ENCODE peak calls at places on chromosomes 4 and X, in eight cellular contexts. V is GM23338, C is astrocyte, L is PC-3, Y is HCT116, J is GM23248, T is fibroblast of lung, E is MM.1S. B is an unnamed sample.
A peak's percentile ranks its signal among the peaks of the same experiment; 100 is the strongest.

GRCh38 chr4:33831667-33832066 is 2412.6 kb downstream of the ARAP2 start:
- DNase-seq in J (peak; percentile 67), T (no peak), E (no peak), V (no peak), Y (no peak), L (peak; percentile 6), C (peak; percentile 71), B (no peak)

GRCh38 chrX:142428916-142429315 is 223.8 kb upstream of the MAGEC2 start:
- DNase-seq in L (peak; percentile 62), V (no peak), C (no peak), T (no peak), E (no peak), J (no peak), Y (no peak), B (no peak)

GRCh38 chrX:151153086-151153485 is 23.3 kb upstream of the GPR50 start:
- DNase-seq in T (peak; percentile 13), J (peak; percentile 71), L (peak; percentile 74), C (peak; percentile 20), E (no peak), V (peak; percentile 83), Y (no peak), B (peak; percentile 77)

GRCh38 chrX:132592880-132593279 is 104.0 kb upstream of the MBNL3 start:
- DNase-seq in E (peak; percentile 17), L (no peak), J (peak; percentile 37), V (peak; percentile 49), C (no peak), T (peak; percentile 40), Y (no peak), B (peak; percentile 49)

GRCh38 chrX:40719218-40719617 is 16.1 kb downstream of the MED14 start:
- DNase-seq in L (peak; percentile 90), V (no peak), T (peak; percentile 78), Y (no peak), C (peak; percentile 70), E (no peak), J (peak; percentile 39), B (no peak)

GRCh38 chr4:89836031-89836777 is 757 bp downstream of the SNCA start:
- DNase-seq in Y (no peak), C (no peak), E (no peak), V (peak; percentile 61), T (no peak), L (no peak), J (peak; percentile 3), B (peak; percentile 31)

GRCh38 chr4:30721353-30722091 is 1.4 kb downstream of the PCDH7 start:
- DNase-seq in Y (no peak), J (peak; percentile 37), E (no peak), L (peak; percentile 14), C (peak; percentile 51), V (peak; percentile 52), T (peak; percentile 57), B (peak; percentile 83)

GRCh38 chr4:145557720-145558119 is 61.5 kb upstream of the MMAA start:
- DNase-seq in C (peak; percentile 40), Y (peak; percentile 42), J (peak; percentile 82), V (peak; percentile 87), E (peak; percentile 77), L (peak; percentile 86), T (peak; percentile 82), B (peak; percentile 76)

GRCh38 chr4:24910504-24910903 is 2.3 kb downstream of the CCDC149 start:
- DNase-seq in T (peak; percentile 20), E (no peak), V (no peak), J (peak; percentile 87), Y (no peak), C (peak; percentile 87), L (no peak), B (no peak)

GRCh38 chr4:144667500-144667899 is 21.5 kb downstream of the HHIP start:
- DNase-seq in E (no peak), C (peak; percentile 54), J (no peak), T (no peak), L (no peak), V (no peak), Y (no peak), B (no peak)

GRCh38 chr4:5719329-5720055 is 8.5 kb downstream of the EVC start:
- DNase-seq in C (no peak), T (no peak), V (peak; percentile 23), E (no peak), Y (no peak), L (no peak), J (no peak), B (no peak)

GRCh38 chr4:38137080-38137479 is 176.9 kb downstream of the PTTG2 start:
- DNase-seq in L (no peak), Y (no peak), J (no peak), E (no peak), V (no peak), T (no peak), C (no peak), B (no peak)

GRCh38 chrX:44344194-44344593 is 722 bp upstream of the EFHC2 start:
- DNase-seq in V (peak; percentile 43), L (no peak), T (no peak), E (peak; percentile 71), C (no peak), Y (no peak), J (no peak), B (no peak)

GRCh38 chr4:122170775-122171174 is 18.6 kb downstream of the BLTP1 start:
- DNase-seq in J (no peak), Y (no peak), E (no peak), C (no peak), V (no peak), T (no peak), L (no peak), B (no peak)

GRCh38 chrX:117610806-117611205 is 505.8 kb downstream of the KLHL13 start:
- DNase-seq in J (no peak), Y (no peak), E (no peak), C (no peak), T (no peak), L (no peak), V (no peak), B (no peak)

GRCh38 chr4:136796953-136797352 is 735.3 kb downstream of the PCDH18 start:
- DNase-seq in Y (no peak), L (no peak), C (no peak), J (no peak), T (no peak), E (no peak), V (peak; percentile 45), B (no peak)

GRCh38 chr4:78720994-78721677 is 55.0 kb upstream of the BMP2K start:
- DNase-seq in C (no peak), L (no peak), J (no peak), Y (no peak), T (no peak), V (no peak), E (peak; percentile 81), B (no peak)

GRCh38 chrX:68684291-68684918 is 36.9 kb downstream of the STARD8 start:
- DNase-seq in E (no peak), T (no peak), J (no peak), V (no peak), L (no peak), Y (no peak), C (no peak), B (no peak)

GRCh38 chr4:65670331-65671031 is at the start of gene EPHA5:
- DNase-seq in T (peak; percentile 36), E (peak; percentile 25), C (peak; percentile 97), Y (no peak), V (peak; percentile 91), L (peak; percentile 78), J (peak; percentile 68), B (peak; percentile 89)

GRCh38 chr4:65668201-65669007 is 1.9 kb downstream of the EPHA5 start:
- DNase-seq in J (peak; percentile 33), E (no peak), Y (no peak), C (peak; percentile 63), V (peak; percentile 44), T (no peak), L (peak; percentile 39), B (peak; percentile 49)

GRCh38 chr4:65669008-65669971 is 999 bp downstream of the EPHA5 start:
- DNase-seq in V (peak; percentile 62), E (no peak), T (peak; percentile 1), L (peak; percentile 25), Y (no peak), J (peak; percentile 11), C (peak; percentile 61), B (peak; percentile 58)

GRCh38 chr4:65671402-65671801 is 1.1 kb upstream of the EPHA5 start:
- DNase-seq in Y (no peak), C (no peak), J (no peak), T (no peak), E (no peak), V (no peak), L (peak; percentile 45), B (no peak)

DNA sequence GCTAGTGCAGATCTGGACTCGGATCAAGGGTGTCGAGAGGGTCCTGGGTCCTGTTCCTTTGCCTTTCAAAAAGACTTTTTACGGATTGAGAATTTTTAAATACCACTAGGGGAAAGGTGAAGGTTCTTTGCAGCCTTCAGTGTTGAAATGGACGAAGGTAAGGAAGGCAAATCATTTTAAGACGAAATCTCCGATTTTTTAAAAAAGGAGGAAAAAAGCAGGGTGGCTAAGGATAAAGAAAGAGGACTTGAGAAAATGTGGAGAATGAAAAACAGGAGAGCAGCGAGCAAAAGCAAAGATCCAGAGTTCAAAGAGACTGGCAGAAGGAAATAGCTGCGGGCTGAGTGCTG is 333 bp downstream of the EPHA5 start:
- DNase-seq in T (no peak), J (no peak), E (no peak), L (no peak), V (no peak), C (no peak), Y (no peak), B (no peak)
- H2AFZ ChIP-seq in T (peak overlapping the region; percentile 40), J (peak overlapping the region; percentile 86), E (no peak overlapping the region), L (peak overlapping the region; percentile 68), V (peak overlapping the region; percentile 93), C (peak overlapping the region; percentile 84), Y (no peak overlapping the region), B (peak overlapping the region; percentile 80)

GRCh38 chrX:1493877-1494510 is 41.3 kb upstream of the ASMTL start:
- DNase-seq in Y (no peak), T (no peak), J (no peak), E (peak; percentile 27), V (no peak), L (no peak), C (no peak), B (peak; percentile 30)
- H3K4me3 ChIP-seq in Y (no peak overlapping the region), T (no peak overlapping the region), J (no peak overlapping the region), E (peak overlapping the region; percentile 33), V (peak overlapping the region; percentile 35), L (no peak overlapping the region), C (no peak overlapping the region), B (no peak overlapping the region)

DNA sequence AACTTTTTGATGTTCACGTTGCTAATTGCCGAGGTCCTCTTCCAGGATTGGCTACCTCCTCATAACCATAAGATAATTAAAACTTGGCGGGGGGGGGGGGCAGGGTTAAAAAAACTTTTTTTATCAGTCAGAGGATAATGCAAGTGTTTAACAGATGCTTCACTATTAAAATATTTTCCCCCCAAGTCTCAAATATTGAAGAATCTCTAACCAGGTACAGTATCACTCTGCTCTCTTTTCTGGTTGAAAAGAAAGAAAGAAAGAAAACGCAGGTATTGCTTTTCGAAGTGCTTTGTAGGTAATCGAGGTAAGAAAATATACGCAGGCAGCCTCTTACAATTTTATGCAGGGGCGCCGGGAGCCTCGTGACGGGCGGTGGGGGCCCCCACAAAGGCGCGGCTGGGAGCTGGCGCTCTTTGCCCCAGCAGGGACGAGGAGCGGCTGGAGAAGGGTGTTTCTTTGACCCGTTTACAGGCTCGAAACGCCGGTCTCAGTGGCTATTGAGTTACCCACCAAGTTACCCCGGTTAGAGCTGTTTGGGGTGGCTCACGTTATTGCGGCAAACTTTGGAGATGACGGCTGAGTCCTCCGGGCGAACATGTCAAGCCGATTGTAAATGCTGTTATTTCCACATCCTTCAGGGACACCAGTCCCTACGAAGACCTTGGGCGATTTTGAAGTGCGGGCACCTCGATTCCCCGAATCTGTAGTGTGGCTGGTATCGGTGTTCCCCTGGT is 465 bp upstream of the HAND2 start:
- DNase-seq in L (no peak), J (peak; percentile 69), E (no peak), T (no peak), Y (no peak), C (no peak), V (peak; percentile 28), B (peak; percentile 44)
- TF ChIP-seq EZH2 in L (no peak), J (no peak), E (no peak), T (peak; percentile 95), Y (no peak), C (no peak), V (peak; percentile 91), B (peak; percentile 61)

GRCh38 chr4:127506283-127506682 is 126.5 kb upstream of the INTU start:
- DNase-seq in J (no peak), C (no peak), T (peak; percentile 10), Y (no peak), L (no peak), V (no peak), E (no peak), B (no peak)
- H2AFZ ChIP-seq in J (no peak overlapping the region), C (no peak overlapping the region), T (no peak overlapping the region), Y (no peak overlapping the region), L (no peak overlapping the region), V (no peak overlapping the region), E (no peak overlapping the region), B (no peak overlapping the region)

B was measured in neural progenitor cell.